ENCODE peak calls at places on chromosome 10, in five cellular contexts. Z, L, K, C and Q are unnamed samples. For H3K4me1, the result is how much of the 10 kb centered on the place peaks cover.

GRCh38 chr10:75403144-75404022 is 1.8 kb upstream of the ZNF503 start:
- DNase-seq in L (peak), K (peak), C (peak), Z (peak), Q (peak)

GRCh38 chr10:79239275-79239779 is 107.9 kb upstream of the PPIF start:
- DNase-seq in K (peak), L (peak), C (peak), Z (peak), Q (peak)

GRCh38 chr10:11329055-11329673 is 282.3 kb downstream of the USP6NL start:
- DNase-seq in K (no peak), L (no peak), C (no peak), Z (no peak), Q (no peak)

GRCh38 chr10:95290801-95291633 is at the start of gene PDLIM1:
- DNase-seq in L (peak), Z (peak), K (peak), C (peak), Q (peak)

GRCh38 chr10:126691456-126691855 is 21.0 kb upstream of the C10orf90 start:
- DNase-seq in C (no peak), Z (no peak), L (no peak), K (no peak), Q (no peak)

GRCh38 chr10:68600041-68600778 is 40.1 kb downstream of the TET1 start:
- DNase-seq in K (peak), Z (peak), L (peak), C (peak), Q (peak)

GRCh38 chr10:100182281-100182680 is 3.5 kb downstream of the ERLIN1 start:
- DNase-seq in C (no peak), Z (no peak), L (no peak), K (no peak), Q (no peak)

GRCh38 chr10:49135575-49136313 is 1.9 kb upstream of the FAM170B start:
- DNase-seq in K (no peak), L (no peak), Z (no peak), C (no peak), Q (no peak)

GRCh38 chr10:77896058-77896457 is 30.5 kb downstream of the DLG5 start:
- DNase-seq in Z (no peak), C (no peak), K (no peak), L (no peak), Q (no peak)

GRCh38 chr10:77082601-77083252 is 554.9 kb downstream of the KCNMA1 start:
- DNase-seq in K (no peak), C (no peak), Z (no peak), L (no peak), Q (no peak)

GRCh38 chr10:1399431-1400120 is 337.7 kb downstream of the ADARB2 start:
- DNase-seq in C (no peak), Z (no peak), K (peak), L (no peak), Q (no peak)

GRCh38 chr10:78371118-78371517 is 337.5 kb downstream of the RPS24 start:
- DNase-seq in C (no peak), Z (peak), L (no peak), K (no peak), Q (no peak)

GRCh38 chr10:70271996-70272924 is 11.5 kb downstream of the NPFFR1 start:
- DNase-seq in C (peak), K (no peak), Z (no peak), L (no peak), Q (no peak)

GRCh38 chr10:7337431-7338171 is 73.2 kb downstream of the SFMBT2 start:
- DNase-seq in Z (no peak), K (no peak), C (no peak), L (no peak), Q (no peak)

GRCh38 chr10:76492026-76492425 is 1060.6 kb downstream of the LRMDA start:
- DNase-seq in C (no peak), L (no peak), Z (no peak), K (no peak), Q (no peak)

GRCh38 chr10:74922921-74923320 is 96.5 kb downstream of the KAT6B start:
- DNase-seq in C (no peak), K (no peak), L (no peak), Z (no peak), Q (no peak)

GRCh38 chr10:75007646-75008045 is 103.8 kb upstream of the SAMD8 start:
- DNase-seq in L (no peak), C (no peak), K (no peak), Z (no peak), Q (no peak)

GRCh38 chr10:119441151-119441821 is 101.2 kb downstream of the RGS10 start:
- DNase-seq in K (no peak), Z (peak), C (peak), L (peak), Q (peak)

GRCh38 chr10:11403116-11403515 is 208.3 kb downstream of the USP6NL start:
- DNase-seq in Z (no peak), C (no peak), L (no peak), K (peak), Q (no peak)

GRCh38 chr10:51046668-51047067 is 27.6 kb upstream of the PRKG1 start:
- DNase-seq in L (no peak), C (no peak), K (no peak), Z (no peak), Q (no peak)

GRCh38 chr10:86066696-86067095 is 299.9 kb downstream of the GRID1 start:
- DNase-seq in C (no peak), K (no peak), L (no peak), Z (peak), Q (peak)

GRCh38 chr10:44205072-44205471 is 179.8 kb downstream of the CXCL12 start:
- DNase-seq in Z (no peak), L (no peak), K (no peak), C (no peak), Q (no peak)

GRCh38 chr10:29554660-29555059 is 80.1 kb downstream of the SVIL start:
- DNase-seq in L (no peak), Z (peak), K (no peak), C (no peak), Q (no peak)

DNA sequence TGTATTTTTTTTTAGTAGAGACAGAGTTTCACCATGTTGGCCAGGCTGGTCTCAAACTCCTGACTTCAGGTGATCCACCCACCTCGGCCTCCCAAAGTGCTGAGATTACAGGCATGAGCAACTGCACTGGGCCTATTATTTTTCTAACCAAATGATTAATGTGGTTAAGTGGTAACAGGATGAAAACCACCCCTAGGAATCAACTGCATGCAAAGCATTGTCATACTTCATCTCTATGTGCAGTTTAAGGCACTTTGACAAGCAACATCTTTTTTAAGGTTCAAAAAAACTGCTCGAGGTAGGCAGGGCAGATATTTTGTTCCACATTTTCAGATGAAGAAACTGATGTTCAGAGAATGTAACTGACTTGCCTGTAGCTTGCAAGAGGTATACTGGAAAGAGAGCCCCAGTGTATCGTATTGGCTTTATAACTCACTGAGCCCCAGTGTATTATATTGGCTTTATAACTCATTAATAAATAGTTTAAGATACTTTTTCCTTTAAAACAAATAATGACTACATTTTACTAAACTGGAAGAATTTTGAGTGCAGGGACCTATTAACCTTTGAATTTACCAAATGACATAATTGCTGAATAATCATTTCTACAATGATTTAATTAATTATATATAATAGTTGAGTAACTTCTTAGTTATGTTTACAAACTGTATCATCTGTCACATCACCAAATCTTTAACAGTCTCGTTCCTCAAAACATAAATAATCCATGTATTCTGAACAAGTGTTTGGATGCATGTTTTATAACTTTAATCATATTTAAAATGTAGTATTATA is 38.1 kb downstream of the RTKN2 start:
- DNase-seq in L (no peak), C (no peak), Z (peak), K (no peak), Q (no peak)
- H3K4me1 ChIP-seq in L (under half), C (under half), Z (under half), K (under half), Q (under half)

DNA sequence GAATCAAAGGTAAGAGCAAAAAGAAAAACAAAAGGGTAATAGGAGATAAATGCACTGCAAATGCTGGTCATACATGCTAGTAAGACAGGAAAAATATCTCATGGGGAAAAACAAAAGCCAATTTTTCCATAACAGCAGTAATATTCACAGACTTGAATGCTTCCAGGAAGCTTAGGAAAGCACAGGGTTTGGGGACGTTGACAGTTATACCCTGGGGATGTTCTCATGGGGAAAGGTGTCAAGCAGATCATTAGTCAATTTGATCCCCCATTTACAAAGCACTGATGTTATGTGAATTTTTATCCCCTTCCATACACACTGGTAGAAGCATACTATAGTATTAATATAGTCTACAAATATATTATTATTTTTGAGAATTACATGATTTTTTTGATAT is 232.7 kb downstream of the SORCS1 start:
- DNase-seq in K (no peak), L (no peak), Z (no peak), C (no peak), Q (no peak)
- H3K4me1 ChIP-seq in K (under half), L (under half), Z (under half), C (under half), Q (under half)

GRCh38 chr10:62584726-62585125 is 210.6 kb downstream of the ZNF365 start:
- DNase-seq in K (no peak), L (no peak), C (no peak), Z (peak), Q (no peak)
- H3K4me1 ChIP-seq in K (under half), L (under half), C (under half), Z (half or more), Q (under half)

GRCh38 chr10:123213192-123213591 is 59.0 kb downstream of the BUB3 start:
- DNase-seq in K (no peak), C (no peak), Z (no peak), L (no peak), Q (no peak)
- H3K4me1 ChIP-seq in K (under half), C (under half), Z (under half), L (under half), Q (under half)

GRCh38 chr10:102384053-102384452 is 11.5 kb upstream of the NFKB2 start:
- DNase-seq in K (no peak), Z (peak), C (no peak), L (no peak), Q (no peak)
- H3K4me1 ChIP-seq in K (under half), Z (under half), C (under half), L (under half), Q (under half)

DNA sequence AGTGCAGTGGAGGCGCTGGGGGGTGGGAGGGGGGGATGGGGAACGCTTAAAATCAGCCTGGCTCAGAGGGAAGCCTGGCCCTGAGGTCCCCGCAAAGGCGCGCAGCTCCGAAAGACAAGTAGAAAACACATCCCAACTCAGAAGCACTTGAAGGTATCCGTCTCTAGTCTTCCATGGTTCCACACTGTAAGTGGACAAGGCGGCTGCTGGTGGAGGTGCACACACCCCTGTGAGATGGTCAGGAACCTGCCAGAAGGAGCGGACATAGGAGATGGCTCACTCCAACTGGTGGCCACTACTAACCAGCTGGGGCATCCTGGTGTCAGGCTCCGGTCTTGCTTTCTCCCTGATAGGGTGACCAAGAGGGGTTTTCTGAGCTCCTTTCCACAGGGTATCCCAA is 41.7 kb downstream of the CTBP2 start:
- DNase-seq in C (no peak), L (no peak), Z (no peak), K (peak), Q (peak)
- H3K4me1 ChIP-seq in C (half or more), L (half or more), Z (under half), K (under half), Q (under half)

GRCh38 chr10:71825217-71825616 is 25.8 kb downstream of the PSAP start:
- DNase-seq in Z (no peak), C (no peak), K (no peak), L (no peak), Q (peak)
- H3K4me1 ChIP-seq in Z (under half), C (under half), K (under half), L (under half), Q (under half)

DNA sequence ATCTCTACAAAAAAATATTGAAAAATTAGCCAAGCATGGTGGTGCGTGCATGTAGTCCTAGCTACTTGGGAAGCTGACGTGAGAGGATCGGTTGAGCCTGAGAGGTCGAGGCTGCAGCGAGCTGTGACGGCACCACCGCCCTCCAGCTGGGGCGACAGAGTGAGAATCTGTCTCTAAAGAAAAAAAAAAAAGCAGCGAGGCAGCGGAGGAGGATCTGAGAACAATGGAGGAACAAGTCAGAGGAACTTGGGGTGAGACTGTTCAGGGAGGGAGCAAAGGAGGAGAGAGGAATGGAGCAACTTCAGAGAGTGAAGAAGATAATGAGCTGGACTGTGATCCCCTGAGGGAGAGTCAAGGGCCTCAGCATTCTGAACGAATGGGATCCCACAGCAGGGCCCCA is 85.4 kb downstream of the MKX start:
- DNase-seq in L (no peak), K (no peak), C (no peak), Z (no peak), Q (no peak)
- H3K4me1 ChIP-seq in L (under half), K (under half), C (under half), Z (under half), Q (under half)

GRCh38 chr10:91590904-91591791 is 41.7 kb downstream of the PPP1R3C start:
- DNase-seq in Z (no peak), C (peak), L (no peak), K (peak), Q (no peak)

GRCh38 chr10:91589656-91590035 is 43.2 kb downstream of the PPP1R3C start:
- DNase-seq in L (no peak), Z (no peak), K (no peak), C (no peak), Q (no peak)

GRCh38 chr10:91590142-91590903 is 42.5 kb downstream of the PPP1R3C start:
- DNase-seq in Z (peak), C (peak), K (peak), L (peak), Q (no peak)

GRCh38 chr10:91587710-91588638 is 44.9 kb downstream of the PPP1R3C start:
- DNase-seq in C (no peak), Z (no peak), K (no peak), L (no peak), Q (no peak)

GRCh38 chr10:91589015-91589655 is 43.7 kb downstream of the PPP1R3C start:
- DNase-seq in Z (no peak), K (no peak), C (peak), L (no peak), Q (no peak)
- H3K4me1 ChIP-seq in Z (under half), K (under half), C (under half), L (under half), Q (under half)